ENCODE peak calls at places on chromosome 21, in nine cellular contexts. One of them, this sample, is unnamed. For H3K36me3, the result is how much of the 10 kb centered on the place peaks cover.

GRCh38 chr21:25896657-25897056 is 161.9 kb downstream of the GABPA start:
- DNase-seq in transverse colon: no peak
- DNase-seq in stomach: no peak
- DNase-seq in upper lobe of left lung: no peak
- DNase-seq in SK-N-SH: no peak
- DNase-seq in ovary: no peak
- DNase-seq in esophagus muscularis mucosa: no peak
- DNase-seq in K562: no peak
- DNase-seq in GM12878: no peak
- DNase-seq in this sample: no peak

GRCh38 chr21:43308511-43309283 is 118.2 kb downstream of the SIK1 start:
- DNase-seq in stomach: no peak
- DNase-seq in transverse colon: no peak
- DNase-seq in GM12878: no peak
- DNase-seq in upper lobe of left lung: no peak
- DNase-seq in SK-N-SH: no peak
- DNase-seq in ovary: peak
- DNase-seq in K562: no peak
- DNase-seq in esophagus muscularis mucosa: no peak
- DNase-seq in this sample: peak

GRCh38 chr21:26007911-26008579 is 162.5 kb downstream of the APP start:
- DNase-seq in K562: no peak
- DNase-seq in SK-N-SH: no peak
- DNase-seq in upper lobe of left lung: no peak
- DNase-seq in stomach: no peak
- DNase-seq in ovary: no peak
- DNase-seq in esophagus muscularis mucosa: no peak
- DNase-seq in GM12878: no peak
- DNase-seq in transverse colon: no peak
- DNase-seq in this sample: no peak

GRCh38 chr21:41895643-41896493 is 16.7 kb upstream of the PRDM15 start:
- DNase-seq in upper lobe of left lung: no peak
- DNase-seq in K562: peak
- DNase-seq in stomach: no peak
- DNase-seq in esophagus muscularis mucosa: no peak
- DNase-seq in ovary: no peak
- DNase-seq in SK-N-SH: no peak
- DNase-seq in transverse colon: peak
- DNase-seq in GM12878: no peak
- DNase-seq in this sample: peak

GRCh38 chr21:37787456-37787855 is 128.8 kb downstream of the KCNJ6 start:
- DNase-seq in esophagus muscularis mucosa: no peak
- DNase-seq in GM12878: no peak
- DNase-seq in upper lobe of left lung: no peak
- DNase-seq in K562: no peak
- DNase-seq in stomach: no peak
- DNase-seq in ovary: no peak
- DNase-seq in SK-N-SH: no peak
- DNase-seq in transverse colon: no peak
- DNase-seq in this sample: no peak

GRCh38 chr21:36436829-36437744 is 42.8 kb downstream of the CLDN14 start:
- DNase-seq in ovary: no peak
- DNase-seq in upper lobe of left lung: no peak
- DNase-seq in esophagus muscularis mucosa: no peak
- DNase-seq in GM12878: no peak
- DNase-seq in K562: no peak
- DNase-seq in stomach: no peak
- DNase-seq in transverse colon: no peak
- DNase-seq in SK-N-SH: no peak
- DNase-seq in this sample: no peak

GRCh38 chr21:37860416-37860815 is 55.8 kb downstream of the KCNJ6 start:
- DNase-seq in esophagus muscularis mucosa: peak
- DNase-seq in stomach: no peak
- DNase-seq in K562: no peak
- DNase-seq in SK-N-SH: no peak
- DNase-seq in transverse colon: no peak
- DNase-seq in GM12878: no peak
- DNase-seq in ovary: no peak
- DNase-seq in upper lobe of left lung: no peak
- DNase-seq in this sample: no peak

GRCh38 chr21:21740207-21740606 is 742.0 kb downstream of the NCAM2 start:
- DNase-seq in SK-N-SH: no peak
- DNase-seq in ovary: no peak
- DNase-seq in K562: no peak
- DNase-seq in upper lobe of left lung: no peak
- DNase-seq in stomach: no peak
- DNase-seq in transverse colon: no peak
- DNase-seq in esophagus muscularis mucosa: no peak
- DNase-seq in GM12878: no peak
- DNase-seq in this sample: no peak

GRCh38 chr21:46426313-46427046 is 32.2 kb upstream of the DIP2A start:
- DNase-seq in SK-N-SH: no peak
- DNase-seq in stomach: no peak
- DNase-seq in GM12878: no peak
- DNase-seq in K562: no peak
- DNase-seq in ovary: no peak
- DNase-seq in transverse colon: no peak
- DNase-seq in upper lobe of left lung: no peak
- DNase-seq in esophagus muscularis mucosa: no peak
- DNase-seq in this sample: no peak

DNA sequence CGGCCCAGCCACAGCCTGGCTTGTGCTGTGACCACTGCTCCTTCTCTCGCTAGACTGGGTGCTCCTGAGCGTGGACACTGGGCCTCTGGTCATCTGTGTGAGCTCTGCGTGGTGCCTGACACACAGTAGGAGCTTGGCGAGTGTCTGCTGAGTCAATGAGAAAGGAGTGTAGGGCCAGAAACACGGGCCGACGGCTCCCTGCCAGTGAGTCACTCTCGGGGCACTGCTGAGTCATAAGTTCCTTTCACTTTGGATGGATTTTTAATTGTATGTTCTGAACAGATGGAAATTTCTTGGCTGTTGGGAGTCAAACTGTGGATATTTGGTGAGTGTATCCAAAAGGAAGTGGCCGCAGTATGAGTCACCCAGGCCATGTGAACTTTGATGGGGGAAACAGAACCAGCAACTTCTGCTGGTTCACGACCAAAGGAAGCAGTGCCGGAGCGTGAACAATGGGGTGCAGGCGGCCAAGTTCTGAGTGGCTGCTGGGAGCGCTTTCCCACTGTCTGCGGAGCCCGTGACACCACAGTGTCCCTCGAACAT is 41.0 kb upstream of the COL18A1 start:
- DNase-seq in upper lobe of left lung: no peak
- DNase-seq in GM12878: peak
- DNase-seq in ovary: peak
- DNase-seq in SK-N-SH: no peak
- DNase-seq in transverse colon: peak
- DNase-seq in esophagus muscularis mucosa: peak
- DNase-seq in stomach: peak
- DNase-seq in K562: peak
- DNase-seq in this sample: peak
- TF ChIP-seq EP300 in upper lobe of left lung: no peak
- TF ChIP-seq EP300 in GM12878: no peak
- TF ChIP-seq EP300 in ovary: peak
- TF ChIP-seq EP300 in SK-N-SH: peak
- TF ChIP-seq EP300 in transverse colon: no peak
- TF ChIP-seq EP300 in esophagus muscularis mucosa: peak
- TF ChIP-seq EP300 in stomach: no peak
- TF ChIP-seq EP300 in K562: no peak
- TF ChIP-seq EP300 in this sample: peak

GRCh38 chr21:45280969-45281368 is 6.7 kb downstream of the POFUT2 start:
- DNase-seq in stomach: no peak
- DNase-seq in esophagus muscularis mucosa: no peak
- DNase-seq in transverse colon: no peak
- DNase-seq in ovary: no peak
- DNase-seq in K562: no peak
- DNase-seq in GM12878: no peak
- DNase-seq in SK-N-SH: no peak
- DNase-seq in upper lobe of left lung: no peak
- DNase-seq in this sample: no peak

GRCh38 chr21:45281411-45282282 is 6.0 kb downstream of the POFUT2 start:
- DNase-seq in K562: no peak
- DNase-seq in ovary: peak
- DNase-seq in SK-N-SH: no peak
- DNase-seq in GM12878: no peak
- DNase-seq in upper lobe of left lung: peak
- DNase-seq in transverse colon: peak
- DNase-seq in esophagus muscularis mucosa: no peak
- DNase-seq in stomach: peak
- DNase-seq in this sample: peak

GRCh38 chr21:45283611-45284455 is 3.9 kb downstream of the POFUT2 start:
- DNase-seq in K562: no peak
- DNase-seq in ovary: peak
- DNase-seq in upper lobe of left lung: peak
- DNase-seq in esophagus muscularis mucosa: no peak
- DNase-seq in transverse colon: peak
- DNase-seq in GM12878: no peak
- DNase-seq in SK-N-SH: no peak
- DNase-seq in stomach: peak
- DNase-seq in this sample: peak

GRCh38 chr21:45283019-45283610 is 4.6 kb downstream of the POFUT2 start:
- DNase-seq in stomach: peak
- DNase-seq in transverse colon: no peak
- DNase-seq in esophagus muscularis mucosa: no peak
- DNase-seq in K562: no peak
- DNase-seq in ovary: peak
- DNase-seq in SK-N-SH: no peak
- DNase-seq in upper lobe of left lung: peak
- DNase-seq in GM12878: no peak
- DNase-seq in this sample: peak

DNA sequence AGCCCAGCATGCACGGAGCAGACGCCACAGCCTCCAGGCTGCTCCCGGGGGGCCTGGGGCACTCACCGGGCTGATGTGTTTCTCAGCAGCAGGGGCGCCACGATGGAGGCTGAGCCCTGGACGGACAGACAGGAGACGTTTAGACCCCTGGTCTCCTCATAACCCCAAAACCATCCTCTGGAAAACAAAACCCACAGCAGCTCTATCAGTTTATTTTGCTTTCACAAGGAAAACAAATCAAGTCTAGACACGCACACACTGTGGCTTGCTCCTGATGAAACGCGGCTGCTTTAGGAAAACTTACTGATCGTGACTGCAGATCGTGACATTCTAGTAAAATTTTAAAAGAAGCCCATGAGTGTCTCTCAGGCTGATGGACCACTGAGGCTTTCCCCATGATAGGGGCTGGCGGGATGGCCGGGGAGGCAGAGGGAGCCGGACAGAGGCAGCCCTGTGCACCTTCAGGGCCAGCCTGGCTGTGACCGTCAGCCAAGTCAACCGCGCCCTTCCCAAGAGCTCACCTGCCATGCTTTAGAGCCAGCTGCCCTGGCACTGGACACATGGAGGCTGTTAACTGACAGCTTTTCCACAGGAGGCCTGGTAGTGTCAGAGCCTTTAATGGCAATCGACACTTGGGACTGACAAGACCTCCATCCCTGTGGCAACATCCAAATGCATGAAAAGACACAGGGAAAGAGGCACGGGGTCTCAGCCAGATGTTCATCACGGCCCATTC is 5.2 kb downstream of the POFUT2 start:
- DNase-seq in transverse colon: peak
- DNase-seq in esophagus muscularis mucosa: no peak
- DNase-seq in K562: no peak
- DNase-seq in stomach: peak
- DNase-seq in GM12878: no peak
- DNase-seq in upper lobe of left lung: no peak
- DNase-seq in ovary: peak
- DNase-seq in SK-N-SH: no peak
- DNase-seq in this sample: no peak
- H3K36me3 ChIP-seq in transverse colon: under half
- H3K36me3 ChIP-seq in esophagus muscularis mucosa: half or more
- H3K36me3 ChIP-seq in K562: half or more
- H3K36me3 ChIP-seq in stomach: half or more
- H3K36me3 ChIP-seq in GM12878: under half
- H3K36me3 ChIP-seq in upper lobe of left lung: half or more
- H3K36me3 ChIP-seq in ovary: under half
- H3K36me3 ChIP-seq in SK-N-SH: half or more
- H3K36me3 ChIP-seq in this sample: under half

GRCh38 chr21:31201548-31201947 is 142.5 kb downstream of the TIAM1 start:
- DNase-seq in stomach: no peak
- DNase-seq in ovary: peak
- DNase-seq in K562: no peak
- DNase-seq in SK-N-SH: no peak
- DNase-seq in GM12878: peak
- DNase-seq in upper lobe of left lung: no peak
- DNase-seq in transverse colon: peak
- DNase-seq in esophagus muscularis mucosa: no peak
- DNase-seq in this sample: peak

GRCh38 chr21:31196724-31197123 is 147.3 kb downstream of the TIAM1 start:
- DNase-seq in stomach: no peak
- DNase-seq in SK-N-SH: no peak
- DNase-seq in ovary: no peak
- DNase-seq in upper lobe of left lung: no peak
- DNase-seq in transverse colon: no peak
- DNase-seq in GM12878: no peak
- DNase-seq in esophagus muscularis mucosa: no peak
- DNase-seq in K562: no peak
- DNase-seq in this sample: no peak

GRCh38 chr21:31195334-31196015 is 148.6 kb downstream of the TIAM1 start:
- DNase-seq in transverse colon: no peak
- DNase-seq in esophagus muscularis mucosa: no peak
- DNase-seq in K562: no peak
- DNase-seq in SK-N-SH: no peak
- DNase-seq in stomach: no peak
- DNase-seq in ovary: no peak
- DNase-seq in upper lobe of left lung: no peak
- DNase-seq in GM12878: peak
- DNase-seq in this sample: no peak

GRCh38 chr21:31201144-31201543 is 142.9 kb downstream of the TIAM1 start:
- DNase-seq in transverse colon: no peak
- DNase-seq in SK-N-SH: no peak
- DNase-seq in esophagus muscularis mucosa: no peak
- DNase-seq in stomach: no peak
- DNase-seq in K562: no peak
- DNase-seq in GM12878: no peak
- DNase-seq in upper lobe of left lung: no peak
- DNase-seq in ovary: no peak
- DNase-seq in this sample: no peak

DNA sequence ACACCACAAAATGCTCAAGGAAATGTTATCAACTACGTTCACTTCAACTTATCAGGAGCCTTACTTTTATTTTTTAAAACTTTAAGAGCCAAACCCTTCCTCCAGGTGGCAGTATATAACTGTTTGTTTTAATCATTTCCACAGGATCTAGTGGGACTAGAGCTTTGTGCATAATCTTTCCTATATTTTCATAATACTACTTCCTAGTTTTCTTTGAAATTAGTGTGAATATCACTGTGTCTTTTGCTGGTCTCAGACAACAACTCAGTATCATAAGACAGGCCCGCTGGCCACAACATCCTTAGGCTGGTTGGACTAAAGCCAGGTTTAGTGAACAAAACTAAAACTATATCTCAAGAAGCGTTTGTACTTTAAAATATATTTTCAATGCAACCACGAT is 145.5 kb downstream of the TIAM1 start:
- DNase-seq in esophagus muscularis mucosa: no peak
- DNase-seq in transverse colon: no peak
- DNase-seq in SK-N-SH: peak
- DNase-seq in ovary: no peak
- DNase-seq in K562: peak
- DNase-seq in stomach: no peak
- DNase-seq in upper lobe of left lung: no peak
- DNase-seq in GM12878: no peak
- DNase-seq in this sample: no peak
- TF ChIP-seq EP300 in esophagus muscularis mucosa: no peak
- TF ChIP-seq EP300 in transverse colon: no peak
- TF ChIP-seq EP300 in SK-N-SH: no peak
- TF ChIP-seq EP300 in ovary: no peak
- TF ChIP-seq EP300 in K562: no peak
- TF ChIP-seq EP300 in stomach: no peak
- TF ChIP-seq EP300 in upper lobe of left lung: no peak
- TF ChIP-seq EP300 in GM12878: no peak
- TF ChIP-seq EP300 in this sample: no peak

GRCh38 chr21:39224930-39225329 is 41.7 kb upstream of the PSMG1 start:
- DNase-seq in upper lobe of left lung: no peak
- DNase-seq in esophagus muscularis mucosa: no peak
- DNase-seq in stomach: no peak
- DNase-seq in SK-N-SH: no peak
- DNase-seq in K562: no peak
- DNase-seq in GM12878: no peak
- DNase-seq in transverse colon: no peak
- DNase-seq in ovary: no peak
- DNase-seq in this sample: no peak
- H3K36me3 ChIP-seq in upper lobe of left lung: half or more
- H3K36me3 ChIP-seq in esophagus muscularis mucosa: under half
- H3K36me3 ChIP-seq in stomach: half or more
- H3K36me3 ChIP-seq in SK-N-SH: half or more
- H3K36me3 ChIP-seq in K562: half or more
- H3K36me3 ChIP-seq in GM12878: under half
- H3K36me3 ChIP-seq in transverse colon: under half
- H3K36me3 ChIP-seq in ovary: under half
- H3K36me3 ChIP-seq in this sample: half or more

This sample was measured in sigmoid colon.